ENCODE peak calls at places on chromosomes 13 and 19, in six cellular contexts. Z, M, C, R, D and J are unnamed samples.
A peak's percentile ranks its signal among the peaks of the same experiment; 100 is the strongest.

GRCh38 chr19:39362682-39363657 is 20.7 kb downstream of the SAMD4B start:
- DNase-seq in C (no peak), D (no peak), M (peak; percentile 66), Z (no peak), R (no peak), J (no peak)

GRCh38 chr19:1251233-1251502 is 2.8 kb downstream of the MIDN start:
- DNase-seq in M (no peak), R (no peak), Z (no peak), C (no peak), D (peak; percentile 81), J (no peak)

GRCh38 chr13:114263590-114263989 is 17.8 kb upstream of the UPF3A start:
- DNase-seq in M (no peak), D (no peak), R (no peak), C (no peak), Z (no peak), J (no peak)

GRCh38 chr13:99217461-99218101 is 16.9 kb downstream of the UBAC2 start:
- DNase-seq in R (no peak), M (no peak), D (no peak), C (no peak), Z (peak; percentile 41), J (no peak)

GRCh38 chr19:54332149-54332548 is 6.8 kb downstream of the LILRA4 start:
- DNase-seq in R (no peak), M (no peak), Z (no peak), C (no peak), D (no peak), J (no peak)

GRCh38 chr13:25203256-25203794 is 31.2 kb upstream of the AMER2 start:
- DNase-seq in C (no peak), R (no peak), D (no peak), Z (no peak), M (peak; percentile 14), J (no peak)

GRCh38 chr19:30556230-30556711 is 184.1 kb downstream of the ZNF536 start:
- DNase-seq in Z (no peak), M (no peak), R (no peak), D (no peak), C (no peak), J (no peak)

GRCh38 chr19:6528544-6529121 is 2.2 kb upstream of the TNFSF9 start:
- DNase-seq in D (no peak), C (no peak), R (no peak), Z (no peak), M (peak; percentile 88), J (no peak)

GRCh38 chr13:113625965-113626661 is 31.9 kb downstream of the ATP4B start:
- DNase-seq in M (no peak), D (no peak), R (no peak), Z (no peak), C (no peak), J (no peak)

GRCh38 chr13:59424661-59425060 is 739.1 kb downstream of the DIAPH3 start:
- DNase-seq in M (no peak), R (no peak), D (no peak), C (no peak), Z (no peak), J (no peak)

GRCh38 chr19:42122691-42123607 is 9.3 kb downstream of the POU2F2 start:
- DNase-seq in Z (peak; percentile 22), D (no peak), M (no peak), C (no peak), R (no peak), J (no peak)

GRCh38 chr19:16828990-16829821 is at the start of gene SIN3B:
- DNase-seq in C (peak; percentile 92), D (peak; percentile 87), R (peak; percentile 97), M (peak; percentile 92), Z (peak; percentile 84), J (peak; percentile 90)

GRCh38 chr13:30308548-30308947 is 1.2 kb upstream of the KATNAL1 start:
- DNase-seq in D (no peak), M (peak; percentile 30), R (peak; percentile 44), Z (no peak), C (no peak), J (no peak)

GRCh38 chr13:22403144-22403543 is 732.3 kb downstream of the FGF9 start:
- DNase-seq in C (no peak), M (no peak), D (no peak), Z (no peak), R (no peak), J (no peak)